ENCODE peak calls at places on chromosomes 3 and 15, in four cellular contexts. One of them, this sample, is unnamed.

GRCh38 chr3:127177226-127177625 is 15.7 kb upstream of the PRR23E start:
- ATAC-seq in K562: no peak
- ATAC-seq in right lobe of liver: peak
- ATAC-seq in heart left ventricle: peak
- ATAC-seq in this sample: no peak

GRCh38 chr3:126679831-126680677 is 24.0 kb upstream of the CHCHD6 start:
- ATAC-seq in right lobe of liver: no peak
- ATAC-seq in heart left ventricle: no peak
- ATAC-seq in K562: no peak
- ATAC-seq in this sample: no peak

GRCh38 chr3:136332302-136332701 is 82.2 kb downstream of the PCCB start:
- ATAC-seq in K562: no peak
- ATAC-seq in right lobe of liver: no peak
- ATAC-seq in heart left ventricle: no peak
- ATAC-seq in this sample: no peak

GRCh38 chr3:152204218-152204617 is 64.5 kb upstream of the MBNL1 start:
- ATAC-seq in heart left ventricle: no peak
- ATAC-seq in right lobe of liver: no peak
- ATAC-seq in K562: peak
- ATAC-seq in this sample: no peak

GRCh38 chr3:114758828-114759709 is 388.0 kb downstream of the ZBTB20 start:
- ATAC-seq in right lobe of liver: peak
- ATAC-seq in heart left ventricle: peak
- ATAC-seq in K562: no peak
- ATAC-seq in this sample: peak

GRCh38 chr15:40265875-40266274 is 17.0 kb downstream of the ANKRD63 start:
- ATAC-seq in K562: no peak
- ATAC-seq in heart left ventricle: no peak
- ATAC-seq in right lobe of liver: no peak
- ATAC-seq in this sample: no peak

GRCh38 chr3:59734061-59734460 is 684.2 kb upstream of the CFAP20DC start:
- ATAC-seq in heart left ventricle: no peak
- ATAC-seq in K562: peak
- ATAC-seq in right lobe of liver: no peak
- ATAC-seq in this sample: no peak

GRCh38 chr3:33035596-33035995 is 61.4 kb downstream of the GLB1 start:
- ATAC-seq in K562: no peak
- ATAC-seq in heart left ventricle: no peak
- ATAC-seq in right lobe of liver: no peak
- ATAC-seq in this sample: no peak

GRCh38 chr15:85871545-85871944 is 76.8 kb upstream of the KLHL25 start:
- ATAC-seq in right lobe of liver: no peak
- ATAC-seq in K562: no peak
- ATAC-seq in heart left ventricle: peak
- ATAC-seq in this sample: no peak

GRCh38 chr15:75942464-75942863 is 38.8 kb downstream of the FBXO22 start:
- ATAC-seq in heart left ventricle: no peak
- ATAC-seq in K562: peak
- ATAC-seq in right lobe of liver: peak
- ATAC-seq in this sample: no peak

GRCh38 chr3:112341386-112341785 is 8.4 kb downstream of the CD200 start:
- ATAC-seq in right lobe of liver: no peak
- ATAC-seq in K562: no peak
- ATAC-seq in heart left ventricle: no peak
- ATAC-seq in this sample: no peak

GRCh38 chr3:184523825-184524615 is 37.6 kb upstream of the EPHB3 start:
- ATAC-seq in right lobe of liver: no peak
- ATAC-seq in K562: peak
- ATAC-seq in heart left ventricle: peak
- ATAC-seq in this sample: no peak

GRCh38 chr15:40352221-40352901 is 1.5 kb downstream of the PHGR1 start:
- ATAC-seq in right lobe of liver: no peak
- ATAC-seq in heart left ventricle: no peak
- ATAC-seq in K562: no peak
- ATAC-seq in this sample: no peak

GRCh38 chr3:40497288-40497687 is 8.6 kb upstream of the ZNF620 start:
- ATAC-seq in right lobe of liver: no peak
- ATAC-seq in heart left ventricle: no peak
- ATAC-seq in K562: peak
- ATAC-seq in this sample: no peak

GRCh38 chr15:48866141-48866563 is 11.8 kb upstream of the EID1 start:
- ATAC-seq in K562: no peak
- ATAC-seq in heart left ventricle: no peak
- ATAC-seq in right lobe of liver: no peak
- ATAC-seq in this sample: no peak

GRCh38 chr15:76150508-76150907 is 90.7 kb downstream of the TMEM266 start:
- ATAC-seq in heart left ventricle: peak
- ATAC-seq in K562: no peak
- ATAC-seq in right lobe of liver: peak
- ATAC-seq in this sample: no peak

GRCh38 chr3:101744811-101745210 is 20.4 kb downstream of the CEP97 start:
- ATAC-seq in heart left ventricle: no peak
- ATAC-seq in K562: no peak
- ATAC-seq in right lobe of liver: no peak
- ATAC-seq in this sample: no peak

GRCh38 chr15:83919319-83919830 is 265.5 kb downstream of the ADAMTSL3 start:
- ATAC-seq in heart left ventricle: no peak
- ATAC-seq in K562: no peak
- ATAC-seq in right lobe of liver: no peak
- ATAC-seq in this sample: no peak

GRCh38 chr15:56042982-56043980 is 49.9 kb upstream of the NEDD4 start:
- ATAC-seq in heart left ventricle: peak
- ATAC-seq in right lobe of liver: peak
- ATAC-seq in K562: peak
- ATAC-seq in this sample: no peak

GRCh38 chr3:50248387-50248786 is 12.4 kb downstream of the GNAI2 start:
- ATAC-seq in right lobe of liver: peak
- ATAC-seq in K562: no peak
- ATAC-seq in heart left ventricle: peak
- ATAC-seq in this sample: peak

GRCh38 chr15:30043211-30043655 is 39.5 kb upstream of the GOLGA8J start:
- ATAC-seq in right lobe of liver: peak
- ATAC-seq in heart left ventricle: no peak
- ATAC-seq in K562: no peak
- ATAC-seq in this sample: no peak

GRCh38 chr3:23667536-23668429 is 138.0 kb upstream of the UBE2E1 start:
- ATAC-seq in heart left ventricle: no peak
- ATAC-seq in K562: no peak
- ATAC-seq in right lobe of liver: no peak
- ATAC-seq in this sample: no peak

GRCh38 chr3:127784283-127784682 is 38.0 kb downstream of the MGLL start:
- ATAC-seq in K562: no peak
- ATAC-seq in heart left ventricle: no peak
- ATAC-seq in right lobe of liver: no peak
- ATAC-seq in this sample: no peak

GRCh38 chr15:22780267-22780666 is 6.2 kb upstream of the NIPA1 start:
- ATAC-seq in heart left ventricle: no peak
- ATAC-seq in K562: no peak
- ATAC-seq in right lobe of liver: no peak
- ATAC-seq in this sample: no peak

GRCh38 chr3:21500834-21501233 is 250.2 kb downstream of the ZNF385D start:
- ATAC-seq in K562: no peak
- ATAC-seq in right lobe of liver: no peak
- ATAC-seq in heart left ventricle: no peak
- ATAC-seq in this sample: no peak

GRCh38 chr3:46129588-46130272 is 78.4 kb downstream of the CCR1 start:
- ATAC-seq in heart left ventricle: no peak
- ATAC-seq in K562: no peak
- ATAC-seq in right lobe of liver: no peak
- ATAC-seq in this sample: no peak

GRCh38 chr3:101854608-101855304 is 5.4 kb downstream of the NFKBIZ start:
- ATAC-seq in right lobe of liver: no peak
- ATAC-seq in K562: no peak
- ATAC-seq in heart left ventricle: no peak
- ATAC-seq in this sample: no peak

GRCh38 chr3:66138336-66139234 is 82.2 kb upstream of the SLC25A26 start:
- ATAC-seq in right lobe of liver: peak
- ATAC-seq in heart left ventricle: peak
- ATAC-seq in K562: peak
- ATAC-seq in this sample: peak
- TF ChIP-seq POLR2A in right lobe of liver: no peak
- TF ChIP-seq POLR2A in heart left ventricle: no peak
- TF ChIP-seq POLR2A in K562: no peak
- TF ChIP-seq POLR2A in this sample: no peak

GRCh38 chr3:165712382-165712781 is 124.8 kb downstream of the BCHE start:
- ATAC-seq in right lobe of liver: no peak
- ATAC-seq in heart left ventricle: no peak
- ATAC-seq in K562: no peak
- ATAC-seq in this sample: no peak
- TF ChIP-seq POLR2A in right lobe of liver: no peak
- TF ChIP-seq POLR2A in heart left ventricle: no peak
- TF ChIP-seq POLR2A in K562: no peak
- TF ChIP-seq POLR2A in this sample: no peak

GRCh38 chr3:51967384-51968174 is at the start of gene PCBP4:
- ATAC-seq in heart left ventricle: peak
- ATAC-seq in right lobe of liver: peak
- ATAC-seq in K562: peak
- ATAC-seq in this sample: peak
- TF ChIP-seq POLR2A in heart left ventricle: peak
- TF ChIP-seq POLR2A in right lobe of liver: peak
- TF ChIP-seq POLR2A in K562: no peak
- TF ChIP-seq POLR2A in this sample: peak

GRCh38 chr3:4855676-4856075 is 123.6 kb upstream of the BHLHE40 start:
- ATAC-seq in heart left ventricle: peak
- ATAC-seq in right lobe of liver: no peak
- ATAC-seq in K562: peak
- ATAC-seq in this sample: no peak

GRCh38 chr3:4850928-4851265 is 128.3 kb upstream of the BHLHE40 start:
- ATAC-seq in right lobe of liver: no peak
- ATAC-seq in heart left ventricle: no peak
- ATAC-seq in K562: no peak
- ATAC-seq in this sample: no peak

GRCh38 chr3:4853749-4854140 is 125.5 kb upstream of the BHLHE40 start:
- ATAC-seq in heart left ventricle: no peak
- ATAC-seq in right lobe of liver: no peak
- ATAC-seq in K562: no peak
- ATAC-seq in this sample: no peak

GRCh38 chr3:4850211-4850927 is 128.9 kb upstream of the BHLHE40 start:
- ATAC-seq in right lobe of liver: no peak
- ATAC-seq in K562: peak
- ATAC-seq in heart left ventricle: no peak
- ATAC-seq in this sample: no peak

GRCh38 chr3:4852780-4853748 is 126.2 kb upstream of the BHLHE40 start:
- ATAC-seq in right lobe of liver: no peak
- ATAC-seq in K562: no peak
- ATAC-seq in heart left ventricle: no peak
- ATAC-seq in this sample: no peak
- TF ChIP-seq POLR2A in right lobe of liver: no peak
- TF ChIP-seq POLR2A in K562: no peak
- TF ChIP-seq POLR2A in heart left ventricle: no peak
- TF ChIP-seq POLR2A in this sample: no peak

GRCh38 chr15:65516997-65517865 is at the start of gene DPP8:
- ATAC-seq in right lobe of liver: peak
- ATAC-seq in K562: peak
- ATAC-seq in heart left ventricle: peak
- ATAC-seq in this sample: peak
- TF ChIP-seq POLR2A in right lobe of liver: peak
- TF ChIP-seq POLR2A in K562: peak
- TF ChIP-seq POLR2A in heart left ventricle: peak
- TF ChIP-seq POLR2A in this sample: peak

GRCh38 chr3:30187366-30187765 is 419.0 kb upstream of the TGFBR2 start:
- ATAC-seq in right lobe of liver: no peak
- ATAC-seq in heart left ventricle: no peak
- ATAC-seq in K562: no peak
- ATAC-seq in this sample: no peak

GRCh38 chr3:30185872-30186271 is 420.5 kb upstream of the TGFBR2 start:
- ATAC-seq in right lobe of liver: no peak
- ATAC-seq in K562: no peak
- ATAC-seq in heart left ventricle: no peak
- ATAC-seq in this sample: no peak

GRCh38 chr3:30188713-30189112 is 417.7 kb upstream of the TGFBR2 start:
- ATAC-seq in heart left ventricle: peak
- ATAC-seq in K562: no peak
- ATAC-seq in right lobe of liver: no peak
- ATAC-seq in this sample: no peak

GRCh38 chr3:30184102-30184810 is 422.1 kb upstream of the TGFBR2 start:
- ATAC-seq in K562: no peak
- ATAC-seq in right lobe of liver: no peak
- ATAC-seq in heart left ventricle: no peak
- ATAC-seq in this sample: no peak

DNA sequence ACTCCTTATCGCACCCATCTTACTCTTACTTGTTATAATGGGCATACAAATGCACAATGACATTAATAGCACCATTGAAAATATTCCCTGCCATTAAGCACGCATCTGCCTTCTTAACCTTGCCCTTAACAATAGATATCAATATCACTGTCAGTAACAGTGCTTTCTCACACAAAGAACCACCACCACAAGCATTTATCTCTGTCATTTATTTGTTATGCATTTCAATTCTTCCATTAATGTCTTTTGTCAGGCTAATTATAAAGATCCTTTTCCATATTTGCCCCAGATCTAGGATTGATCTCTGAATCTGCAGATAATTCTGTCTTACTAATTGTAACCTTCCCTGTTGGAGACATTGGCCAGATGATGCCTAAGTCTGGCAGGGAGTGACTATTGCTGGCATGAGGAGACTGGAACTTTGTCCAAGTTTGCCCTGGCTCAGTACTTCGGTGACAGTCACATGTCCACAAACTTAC is 419.6 kb upstream of the TGFBR2 start:
- ATAC-seq in heart left ventricle: peak
- ATAC-seq in right lobe of liver: peak
- ATAC-seq in K562: no peak
- ATAC-seq in this sample: no peak
- TF ChIP-seq POLR2A in heart left ventricle: no peak
- TF ChIP-seq POLR2A in right lobe of liver: no peak
- TF ChIP-seq POLR2A in K562: no peak
- TF ChIP-seq POLR2A in this sample: no peak

GRCh38 chr3:108136888-108137814 is 46.3 kb upstream of the CD47 start:
- ATAC-seq in right lobe of liver: peak
- ATAC-seq in heart left ventricle: no peak
- ATAC-seq in K562: no peak
- ATAC-seq in this sample: no peak

GRCh38 chr3:108132727-108133373 is 42.0 kb upstream of the CD47 start:
- ATAC-seq in K562: peak
- ATAC-seq in right lobe of liver: no peak
- ATAC-seq in heart left ventricle: no peak
- ATAC-seq in this sample: no peak

GRCh38 chr3:108133858-108134554 is 43.2 kb upstream of the CD47 start:
- ATAC-seq in right lobe of liver: no peak
- ATAC-seq in heart left ventricle: no peak
- ATAC-seq in K562: peak
- ATAC-seq in this sample: no peak

GRCh38 chr3:108131795-108132134 is 40.9 kb upstream of the CD47 start:
- ATAC-seq in right lobe of liver: no peak
- ATAC-seq in heart left ventricle: no peak
- ATAC-seq in K562: no peak
- ATAC-seq in this sample: no peak

DNA sequence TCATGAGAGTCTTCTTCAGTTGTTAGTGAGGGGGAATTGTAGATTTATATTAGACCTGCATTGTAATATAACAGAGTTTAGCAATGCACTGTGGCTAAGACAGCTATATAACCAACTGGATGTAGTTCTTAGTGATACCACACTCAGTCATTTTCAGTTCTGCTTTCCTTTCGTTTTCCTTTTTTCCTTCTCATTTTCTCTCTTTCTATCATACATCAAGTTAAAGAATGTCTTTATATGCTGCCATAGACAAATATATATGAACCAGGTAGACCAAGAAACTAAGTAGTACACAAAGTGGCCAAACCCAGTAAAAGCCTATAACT is 43.7 kb upstream of the CD47 start:
- ATAC-seq in heart left ventricle: no peak
- ATAC-seq in right lobe of liver: no peak
- ATAC-seq in K562: peak
- ATAC-seq in this sample: no peak
- TF ChIP-seq POLR2A in heart left ventricle: no peak
- TF ChIP-seq POLR2A in right lobe of liver: no peak
- TF ChIP-seq POLR2A in K562: no peak
- TF ChIP-seq POLR2A in this sample: no peak